ENCODE peak calls at places on chromosome 14, in seven cellular contexts. H is fibroblast of pulmonary artery, U is colonic mucosa, W is A549, I is right atrium auricular region, S is heart left ventricle, B is astrocyte of the spinal cord. D is an unnamed sample.

GRCh38 chr14:81400852-81401251 is 728 bp upstream of the STON2 start:
- DNase-seq in H (peak; percentile 88), U (peak; percentile 70), W (peak; percentile 59), I (peak; percentile 88), S (peak; percentile 56), B (peak; percentile 99), D (peak; percentile 95)

GRCh38 chr14:22333408-22334274 is 255.4 kb downstream of the DAD1 start:
- DNase-seq in H (peak; percentile 68), U (peak; percentile 34), W (peak; percentile 88), I (no peak), S (no peak), B (peak; percentile 61), D (peak; percentile 39)

GRCh38 chr14:23512156-23512555 is 39.4 kb downstream of the ZFHX2 start:
- DNase-seq in H (no peak), U (no peak), W (no peak), I (no peak), S (no peak), B (no peak), D (no peak)

GRCh38 chr14:81676395-81676794 is 142.7 kb upstream of the SEL1L start:
- DNase-seq in H (no peak), U (no peak), W (no peak), I (no peak), S (no peak), B (no peak), D (no peak)

GRCh38 chr14:103296007-103296406 is 38.0 kb upstream of the EIF5 start:
- DNase-seq in H (peak; percentile 26), U (peak; percentile 14), W (peak; percentile 48), I (no peak), S (no peak), B (peak; percentile 28), D (peak; percentile 69)

GRCh38 chr14:33317675-33318074 is 379.0 kb downstream of the NPAS3 start:
- DNase-seq in H (no peak), U (no peak), W (no peak), I (no peak), S (no peak), B (no peak), D (no peak)

GRCh38 chr14:72618424-72618823 is 275.5 kb downstream of the DPF3 start:
- DNase-seq in H (no peak), U (peak; percentile 9), W (no peak), I (no peak), S (no peak), B (no peak), D (no peak)

GRCh38 chr14:67191768-67192290 is 2.6 kb downstream of the GARIN2 start:
- DNase-seq in H (no peak), U (no peak), W (no peak), I (no peak), S (no peak), B (peak; percentile 43), D (no peak)

GRCh38 chr14:33376510-33376909 is 437.8 kb downstream of the NPAS3 start:
- DNase-seq in H (no peak), U (no peak), W (no peak), I (no peak), S (no peak), B (no peak), D (no peak)

DNA sequence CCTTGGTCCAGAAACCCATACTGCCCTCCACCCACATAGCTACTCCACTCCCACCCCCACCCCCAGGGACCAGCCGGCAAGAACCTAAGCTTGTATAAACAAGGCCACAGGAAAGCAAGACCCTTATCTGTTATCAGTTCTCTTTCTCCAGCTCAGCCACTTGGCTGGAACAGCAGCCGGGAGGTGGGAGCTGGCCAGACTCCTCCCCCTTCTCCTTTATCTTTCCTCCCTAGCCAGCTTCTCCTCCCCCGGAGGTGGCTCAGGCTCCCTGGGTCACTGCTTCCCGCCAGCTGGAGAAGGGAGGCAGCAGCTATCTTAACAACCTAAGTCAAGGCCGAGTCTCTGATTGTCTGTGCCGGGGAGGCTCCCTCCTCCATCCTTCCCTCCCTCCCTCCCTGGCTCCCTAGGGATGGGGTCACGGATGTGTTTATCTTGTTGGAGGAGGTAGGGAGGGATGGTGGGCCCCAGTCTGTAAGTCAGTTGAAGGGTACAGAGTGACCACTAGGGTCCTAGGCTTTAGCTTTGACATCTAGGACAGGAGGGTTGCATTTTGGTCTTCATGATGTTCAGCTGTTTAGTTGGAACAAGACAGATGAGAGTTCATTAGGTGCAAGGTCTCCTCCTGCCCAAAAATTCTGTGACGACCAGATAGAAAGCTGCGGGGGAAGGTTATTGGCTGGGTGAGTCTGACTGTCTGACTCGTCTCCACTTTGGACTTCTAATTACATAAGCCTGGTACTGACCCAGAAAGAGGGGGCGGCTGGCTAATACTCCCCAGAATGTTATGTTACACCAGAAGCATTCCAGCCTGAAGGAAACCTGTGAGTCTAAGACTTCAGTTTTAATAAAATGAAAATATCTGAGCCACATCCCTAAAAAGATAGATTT is 29.7 kb downstream of the ZFP36L1 start:
- DNase-seq in H (peak; percentile 87), U (peak; percentile 49), W (no peak), I (peak; percentile 78), S (peak; percentile 87), B (no peak), D (peak; percentile 91)
- TF ChIP-seq CTCF in H (no peak), U (no peak), W (no peak), I (no peak), S (no peak), B (no peak), D (no peak)

GRCh38 chr14:94136575-94137331 is 7.3 kb upstream of the IFI27L2 start:
- DNase-seq in H (peak; percentile 88), U (peak; percentile 90), W (peak; percentile 83), I (peak; percentile 92), S (peak; percentile 91), B (peak; percentile 78), D (peak; percentile 87)
- H3K4me3 ChIP-seq in H (no peak overlapping the region), U (no peak overlapping the region), W (no peak overlapping the region), I (no peak overlapping the region), S (no peak overlapping the region), B (no peak overlapping the region), D (no peak overlapping the region)

DNA sequence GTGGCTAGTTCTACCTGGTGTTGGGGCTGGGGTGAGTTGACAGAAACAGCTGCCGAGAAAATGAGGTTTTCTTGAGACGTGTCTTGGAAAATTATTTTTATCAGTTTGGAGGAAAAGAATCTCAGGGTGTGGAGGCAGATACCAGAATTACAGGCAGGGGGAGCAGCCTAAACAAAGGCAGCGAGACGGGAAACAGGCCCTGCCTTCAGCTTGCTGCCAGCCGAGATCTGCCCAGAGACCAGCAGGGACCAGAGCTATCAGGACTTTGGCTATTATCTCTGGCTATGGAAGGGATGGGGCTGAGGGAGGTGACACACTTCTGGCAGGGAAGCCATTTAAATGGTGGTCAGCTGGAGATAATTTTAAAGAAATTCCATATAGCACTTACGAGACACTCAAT is 25.7 kb downstream of the SYNDIG1L start:
- DNase-seq in H (peak; percentile 13), U (no peak), W (peak; percentile 22), I (no peak), S (no peak), B (no peak), D (peak; percentile 11)
- TF ChIP-seq CTCF in H (peak; percentile 21), U (no peak), W (no peak), I (no peak), S (no peak), B (peak; percentile 10), D (peak; percentile 22)

GRCh38 chr14:98167253-98167652 is 1104.7 kb downstream of the BCL11B start:
- DNase-seq in H (no peak), U (no peak), W (no peak), I (no peak), S (no peak), B (no peak), D (no peak)
- H3K4me3 ChIP-seq in H (no peak overlapping the region), U (no peak overlapping the region), W (no peak overlapping the region), I (no peak overlapping the region), S (no peak overlapping the region), B (no peak overlapping the region), D (no peak overlapping the region)

GRCh38 chr14:20487402-20487742 is 18.0 kb upstream of the RNASE10 start:
- DNase-seq in H (no peak), U (no peak), W (no peak), I (no peak), S (no peak), B (no peak), D (no peak)
- TF ChIP-seq CTCF in H (no peak), U (no peak), W (no peak), I (no peak), S (no peak), B (no peak), D (no peak)

GRCh38 chr14:78029471-78030372 is 140.5 kb upstream of the NRXN3 start:
- DNase-seq in H (no peak), U (no peak), W (no peak), I (no peak), S (no peak), B (no peak), D (no peak)
- H3K4me3 ChIP-seq in H (no peak overlapping the region), U (no peak overlapping the region), W (no peak overlapping the region), I (no peak overlapping the region), S (no peak overlapping the region), B (no peak overlapping the region), D (no peak overlapping the region)

DNA sequence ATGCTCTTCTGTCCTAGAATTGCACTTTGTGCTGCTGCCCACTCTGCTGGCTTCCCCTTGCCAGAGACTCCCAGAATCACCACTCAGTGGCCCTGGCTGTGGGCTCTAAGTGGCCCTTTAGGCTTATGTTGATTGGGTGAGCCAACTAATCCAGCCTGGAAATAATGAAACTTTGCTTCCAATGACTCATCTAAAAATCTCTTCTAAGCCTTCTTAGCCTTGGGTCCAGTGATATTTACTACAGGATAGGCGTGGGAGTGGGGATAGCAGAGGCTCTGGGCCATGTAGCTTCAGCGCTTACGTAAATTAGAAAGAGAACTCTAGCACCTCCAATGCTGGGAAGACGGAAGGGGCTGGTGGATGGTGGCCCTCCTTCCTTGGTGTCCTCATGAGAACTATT is 137.9 kb downstream of the TTC8 start:
- DNase-seq in H (no peak), U (no peak), W (no peak), I (no peak), S (no peak), B (no peak), D (no peak)
- TF ChIP-seq CTCF in H (no peak), U (no peak), W (no peak), I (no peak), S (no peak), B (no peak), D (no peak)

GRCh38 chr14:104782823-104783170 is 12.8 kb downstream of the AKT1 start:
- DNase-seq in H (no peak), U (no peak), W (no peak), I (no peak), S (no peak), B (no peak), D (no peak)
- H3K4me3 ChIP-seq in H (no peak overlapping the region), U (no peak overlapping the region), W (no peak overlapping the region), I (no peak overlapping the region), S (no peak overlapping the region), B (no peak overlapping the region), D (no peak overlapping the region)

DNA sequence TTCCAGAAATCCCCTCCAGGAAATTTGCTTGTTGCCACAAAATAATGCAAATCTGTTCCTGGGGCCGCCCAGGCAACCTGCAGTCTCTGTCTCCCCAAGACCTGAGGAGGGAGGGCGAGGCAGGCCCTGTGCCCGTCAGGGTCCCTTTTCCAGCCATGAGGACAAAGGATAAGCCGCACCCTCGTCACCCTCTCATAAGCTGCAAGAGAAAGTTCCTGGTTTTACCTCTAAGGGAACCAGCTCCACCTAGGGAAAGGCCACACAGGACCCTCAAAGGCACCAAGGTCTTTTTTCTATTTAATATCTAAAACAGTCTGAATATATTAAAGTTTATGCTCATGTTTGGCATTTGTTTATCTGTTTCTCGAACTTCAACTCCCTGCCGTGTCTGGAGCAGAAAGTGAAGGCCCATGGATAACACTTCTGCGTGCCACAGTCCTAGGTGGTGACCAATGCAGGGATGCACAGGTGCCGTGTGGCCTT is 44.9 kb downstream of the PSMA6 start:
- DNase-seq in H (no peak), U (peak; percentile 83), W (no peak), I (no peak), S (no peak), B (no peak), D (no peak)
- TF ChIP-seq CTCF in H (no peak), U (no peak), W (no peak), I (no peak), S (no peak), B (no peak), D (no peak)